ENCODE peak calls at places on chromosomes 11 and 22, in eight cellular contexts. J, F, B, L, E, X, O and M are unnamed samples.

GRCh38 chr11:1122356-1123002 is 35.3 kb upstream of the MUC5AC start:
- DNase-seq in L (no peak), B (no peak), E (no peak), F (peak; percentile 41), X (no peak), O (no peak), J (no peak), M (peak; percentile 70)

GRCh38 chr11:72787262-72788104 is 6.4 kb downstream of the STARD10 start:
- DNase-seq in X (peak; percentile 69), O (no peak), F (peak; percentile 46), E (peak; percentile 56), L (no peak), B (no peak), J (no peak), M (no peak)

GRCh38 chr11:121553367-121553766 is 100.6 kb upstream of the SORL1-AS1 start:
- DNase-seq in B (no peak), E (no peak), X (no peak), L (no peak), F (no peak), J (no peak), O (no peak), M (no peak)

GRCh38 chr11:100740440-100740839 is 53.4 kb downstream of the ARHGAP42 start:
- DNase-seq in L (no peak), B (peak; percentile 44), E (no peak), F (no peak), X (no peak), O (no peak), J (no peak), M (no peak)

GRCh38 chr11:86162257-86162656 is 82.3 kb upstream of the EED start:
- DNase-seq in B (peak; percentile 93), O (no peak), E (peak; percentile 36), L (no peak), F (no peak), J (no peak), X (peak; percentile 8), M (no peak)

GRCh38 chr11:61082161-61082870 is 20.0 kb upstream of the CD5 start:
- DNase-seq in E (no peak), O (no peak), F (no peak), L (no peak), X (no peak), J (no peak), B (no peak), M (no peak)

GRCh38 chr11:34426766-34427170 is 12.0 kb upstream of the CAT start:
- DNase-seq in X (no peak), F (no peak), O (no peak), J (no peak), L (no peak), E (no peak), B (peak; percentile 71), M (no peak)

GRCh38 chr22:49934891-49935557 is 16.6 kb downstream of the CRELD2 start:
- DNase-seq in B (peak; percentile 39), O (peak; percentile 62), L (no peak), X (peak; percentile 88), F (peak; percentile 94), E (peak; percentile 81), J (peak; percentile 69), M (no peak)

GRCh38 chr22:48853627-48854240 is 973.9 kb downstream of the BRD1 start:
- DNase-seq in X (no peak), E (no peak), L (no peak), B (no peak), F (no peak), J (no peak), O (no peak), M (no peak)

GRCh38 chr11:124315052-124315451 is 1.3 kb upstream of the OR8D1 start:
- DNase-seq in J (no peak), E (no peak), X (no peak), B (peak; percentile 80), F (no peak), L (no peak), O (no peak), M (no peak)

GRCh38 chr22:46625113-46625842 is 5.1 kb downstream of the GRAMD4 start:
- DNase-seq in O (no peak), L (no peak), F (peak; percentile 34), J (no peak), E (no peak), B (no peak), X (no peak), M (no peak)

GRCh38 chr22:31289335-31289734 is 3.0 kb downstream of the PIK3IP1 start:
- DNase-seq in L (no peak), B (no peak), X (no peak), F (no peak), O (no peak), E (no peak), J (no peak), M (no peak)
- H3K27ac ChIP-seq in L (peak overlapping the region; percentile 97), B (no peak overlapping the region), X (peak overlapping the region; percentile 97), F (peak overlapping the region; percentile 96), O (peak overlapping the region; percentile 98), E (no peak overlapping the region), J (peak overlapping the region; percentile 98), M (peak overlapping the region; percentile 95)

GRCh38 chr11:15123849-15124248 is 9.1 kb downstream of the INSC start:
- DNase-seq in X (no peak), F (no peak), E (no peak), L (no peak), B (peak; percentile 90), J (no peak), O (no peak), M (no peak)
- H3K4me1 ChIP-seq in X (no peaks in the 10 kb centered on the region), F (no peaks in the 10 kb centered on the region), E (no peaks in the 10 kb centered on the region), L (no peaks in the 10 kb centered on the region), B (peaks cover 19% of the 10 kb centered on the region), J (no peaks in the 10 kb centered on the region), O (peaks cover 18% of the 10 kb centered on the region), M (no peaks in the 10 kb centered on the region)

DNA sequence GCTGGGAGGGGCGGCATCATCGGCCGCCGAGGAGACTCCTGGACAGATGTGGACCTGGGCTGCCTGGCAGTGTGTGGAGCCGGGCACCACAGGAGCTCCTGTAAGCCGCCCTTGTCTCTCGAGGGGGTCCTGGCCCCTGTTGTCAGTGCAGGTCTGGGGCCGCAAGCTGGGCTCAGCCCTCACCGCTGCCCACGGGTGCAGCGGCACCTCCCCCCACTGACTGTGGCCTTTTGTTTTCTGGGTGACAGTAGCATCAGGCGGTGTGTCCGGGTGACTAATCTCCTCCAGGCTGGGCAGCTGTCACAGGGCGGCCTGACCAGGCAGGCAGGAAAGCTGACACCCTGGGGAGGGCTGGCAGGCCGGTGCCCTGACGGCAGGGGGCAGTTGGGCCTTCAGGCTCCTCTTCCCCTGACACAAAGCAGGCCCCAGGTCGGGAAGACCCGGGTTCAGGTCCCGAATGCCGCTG is 16.2 kb downstream of the DGKZ start:
- DNase-seq in O (no peak), B (peak; percentile 33), X (no peak), F (peak; percentile 82), E (peak; percentile 38), J (peak; percentile 75), L (no peak), M (no peak)
- TF ChIP-seq POLR2A in O (no peak), B (no peak), X (no peak), F (peak; percentile 44), E (no peak), J (no peak), L (no peak), M (no peak)

GRCh38 chr11:3231550-3231850 is 717 bp downstream of the MRGPRE start:
- DNase-seq in B (no peak), E (no peak), L (no peak), F (no peak), O (no peak), X (no peak), J (no peak), M (no peak)

GRCh38 chr11:3237119-3237518 is 4.9 kb upstream of the MRGPRE start:
- DNase-seq in J (no peak), X (no peak), O (no peak), B (no peak), F (no peak), E (no peak), L (no peak), M (no peak)

GRCh38 chr11:3232956-3233355 is 739 bp upstream of the MRGPRE start:
- DNase-seq in O (no peak), L (no peak), F (peak; percentile 33), E (no peak), J (no peak), X (no peak), B (no peak), M (no peak)

GRCh38 chr11:3231851-3232744 is at the start of gene MRGPRE:
- DNase-seq in B (no peak), F (peak; percentile 62), J (no peak), X (peak; percentile 85), E (peak; percentile 40), O (no peak), L (no peak), M (peak; percentile 74)

DNA sequence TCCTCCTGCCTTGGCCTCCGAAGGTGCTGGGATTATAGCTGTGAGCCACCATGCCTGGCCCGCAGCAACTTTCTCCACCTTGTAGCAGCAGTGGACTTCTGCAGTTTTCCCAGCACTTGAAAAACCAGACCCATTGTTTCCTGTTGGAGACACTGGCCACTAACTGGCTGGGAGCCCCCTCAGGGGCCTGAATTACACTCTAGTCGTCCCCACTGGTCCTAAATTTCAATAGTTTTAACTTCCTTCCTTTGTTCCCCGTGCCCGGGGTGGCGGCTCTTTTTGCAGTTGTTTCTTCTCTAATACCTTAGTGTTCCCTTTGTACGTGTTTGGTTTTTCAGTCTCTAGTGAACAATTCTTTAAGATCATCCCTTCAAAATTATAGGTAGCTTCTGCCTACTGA is 2.6 kb upstream of the MRGPRE start:
- DNase-seq in O (no peak), E (no peak), J (no peak), B (no peak), L (no peak), X (no peak), F (no peak), M (no peak)
- H3K27ac ChIP-seq in O (no peak overlapping the region), E (no peak overlapping the region), J (no peak overlapping the region), B (no peak overlapping the region), L (no peak overlapping the region), X (no peak overlapping the region), F (no peak overlapping the region), M (no peak overlapping the region)

DNA sequence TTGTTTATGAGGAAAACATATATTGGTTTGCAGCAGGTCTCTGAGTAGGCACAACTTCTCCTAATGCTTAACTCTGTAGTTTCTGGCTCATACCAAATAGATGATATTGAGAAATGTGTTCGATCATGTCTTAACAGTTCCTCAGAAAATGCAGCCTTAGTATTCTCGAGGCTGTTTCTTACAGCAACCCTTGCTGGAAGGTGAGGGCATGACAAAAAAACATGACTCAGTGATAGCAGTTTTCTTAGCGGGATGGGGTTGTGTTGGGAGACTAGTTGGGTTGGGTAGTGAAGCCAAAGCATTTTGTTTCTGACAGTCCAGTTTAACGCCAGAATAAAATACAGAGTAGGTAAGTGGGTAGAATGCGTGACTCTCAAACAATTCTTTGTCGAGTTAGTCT is 94.7 kb upstream of the PARVA start:
- DNase-seq in O (no peak), E (no peak), J (no peak), X (no peak), B (no peak), L (no peak), F (no peak), M (no peak)
- H3K4me1 ChIP-seq in O (peaks cover 19% of the 10 kb centered on the region), E (peaks cover 11% of the 10 kb centered on the region), J (no peaks in the 10 kb centered on the region), X (peaks cover 19% of the 10 kb centered on the region), B (peaks cover 28% of the 10 kb centered on the region), L (peaks cover 11% of the 10 kb centered on the region), F (no peaks in the 10 kb centered on the region), M (peaks cover 16% of the 10 kb centered on the region)